ENCODE peak calls at places on chromosome 6, in six cellular contexts. C is ovary, R is heart left ventricle, F is adrenal gland, X is A549, T is GM12878. Y is an unnamed sample.
A peak's percentile ranks its signal among the peaks of the same experiment; 100 is the strongest.

GRCh38 chr6:27514906-27515495 is 42.1 kb upstream of the ZNF184 start:
- DNase-seq in F (no peak), C (no peak), T (no peak), R (no peak), X (no peak), Y (no peak)

GRCh38 chr6:43628392-43629103 is 516 bp downstream of the GTPBP2 start:
- DNase-seq in X (peak; percentile 36), F (peak; percentile 53), R (peak; percentile 63), C (peak; percentile 49), T (no peak), Y (peak; percentile 51)

GRCh38 chr6:130431346-130431745 is 65.5 kb downstream of the TMEM200A start:
- DNase-seq in X (no peak), T (no peak), R (no peak), C (no peak), F (no peak), Y (no peak)

GRCh38 chr6:77561768-77562314 is 91.0 kb upstream of the MEI4 start:
- DNase-seq in F (no peak), X (no peak), T (no peak), C (no peak), R (no peak), Y (no peak)

GRCh38 chr6:155352812-155353211 is 38.5 kb upstream of the TFB1M start:
- DNase-seq in X (no peak), C (no peak), R (no peak), F (no peak), T (no peak), Y (no peak)

GRCh38 chr6:43120938-43121913 is 45.1 kb downstream of the PTK7 start:
- DNase-seq in F (peak; percentile 92), C (peak; percentile 85), T (no peak), X (peak; percentile 39), R (peak; percentile 75), Y (peak; percentile 23)

GRCh38 chr6:153104220-153104619 is 26.9 kb downstream of the RGS17 start:
- DNase-seq in F (no peak), R (no peak), C (no peak), T (no peak), X (no peak), Y (no peak)

GRCh38 chr6:75932067-75932466 is 140.4 kb downstream of the IMPG1 start:
- DNase-seq in T (no peak), X (peak; percentile 11), C (no peak), R (no peak), F (no peak), Y (no peak)

GRCh38 chr6:82436740-82437139 is 73.1 kb downstream of the TPBG start:
- DNase-seq in R (no peak), T (no peak), C (no peak), X (no peak), F (no peak), Y (no peak)

GRCh38 chr6:110529355-110529754 is 52.9 kb upstream of the SLC22A16 start:
- DNase-seq in R (no peak), T (no peak), F (no peak), C (no peak), X (no peak), Y (no peak)

GRCh38 chr6:3797231-3798200 is 46.0 kb upstream of the PXDC1 start:
- DNase-seq in F (no peak), R (no peak), T (no peak), X (peak; percentile 55), C (no peak), Y (no peak)

GRCh38 chr6:139308936-139309603 is 17.3 kb upstream of the TXLNB start:
- DNase-seq in C (no peak), X (no peak), F (peak; percentile 44), R (peak; percentile 53), T (no peak), Y (no peak)

GRCh38 chr6:123402052-123402451 is 234.7 kb downstream of the TRDN start:
- DNase-seq in X (no peak), R (no peak), F (no peak), T (no peak), C (no peak), Y (no peak)

DNA sequence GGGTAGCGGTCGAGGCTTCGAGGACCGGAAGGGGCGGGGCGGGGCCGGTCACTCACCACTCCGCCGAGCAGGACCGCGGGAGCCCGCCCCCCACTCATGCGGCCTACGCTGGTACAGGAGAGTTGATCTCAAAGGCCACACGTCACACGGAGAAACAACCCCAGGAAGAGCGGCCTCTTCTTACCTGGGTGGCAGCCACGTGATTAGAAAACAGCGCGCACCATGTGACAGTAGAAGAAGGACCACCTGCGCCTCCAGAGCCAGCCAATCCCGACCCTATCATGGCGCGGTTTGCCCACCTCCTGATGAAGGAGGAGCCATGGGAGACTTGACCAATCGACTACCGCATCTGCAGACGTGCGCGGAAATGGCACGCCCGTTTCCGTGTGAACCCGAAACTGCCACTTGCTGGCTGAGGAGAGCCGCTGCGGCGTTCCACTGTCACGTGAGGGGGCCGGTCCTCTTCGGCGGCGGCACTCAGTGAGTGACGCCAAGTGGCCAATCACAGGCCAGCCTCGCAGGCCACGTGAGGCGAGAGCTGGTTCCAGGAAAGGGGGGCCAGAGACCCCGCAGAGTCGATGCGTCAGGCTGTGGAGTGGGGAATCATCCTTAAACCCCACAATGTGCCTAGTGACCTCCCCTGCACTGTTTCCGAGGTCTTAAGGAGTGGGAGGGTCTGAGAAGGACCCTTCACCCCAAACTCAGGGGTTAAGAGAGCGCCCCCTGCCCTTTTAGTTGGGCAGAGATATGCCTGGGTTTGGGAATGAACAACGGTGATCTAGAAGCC is at the start of gene CUTA:
- DNase-seq in R (peak; percentile 100), T (peak; percentile 99), X (peak; percentile 99), F (peak; percentile 100), C (peak; percentile 99), Y (peak; percentile 100)
- TF ChIP-seq POLR2A in R (peak; percentile 63), T (peak; percentile 86), X (peak; percentile 51), F (peak; percentile 83), C (peak; percentile 97), Y (peak; percentile 59)

GRCh38 chr6:121951077-121951476 is 448.4 kb upstream of the HSF2 start:
- DNase-seq in X (no peak), F (no peak), C (no peak), R (no peak), T (no peak), Y (no peak)

GRCh38 chr6:121956782-121957181 is 442.7 kb upstream of the HSF2 start:
- DNase-seq in R (no peak), T (no peak), F (no peak), X (no peak), C (no peak), Y (no peak)

DNA sequence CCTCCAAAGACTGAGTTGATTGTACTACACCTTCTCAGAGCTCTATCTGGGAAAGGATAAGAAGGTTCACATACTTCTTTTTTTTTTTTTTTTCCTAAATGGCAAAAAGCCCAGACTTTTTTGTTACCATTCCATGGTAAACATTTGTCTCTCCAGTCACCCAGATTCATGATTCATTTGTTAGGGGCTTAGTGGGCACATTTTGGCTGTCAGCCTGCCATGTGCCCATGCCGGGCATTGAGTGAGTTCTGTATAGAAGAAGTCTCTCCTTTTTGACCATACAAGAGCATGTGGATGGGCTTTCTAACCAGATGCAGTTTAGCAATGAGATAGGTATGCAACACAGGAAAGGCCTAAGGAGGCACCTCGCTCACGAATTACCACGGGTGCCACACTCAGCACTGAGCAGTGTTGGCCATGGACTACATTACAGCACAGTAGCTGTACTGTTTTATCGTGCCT is 447.5 kb upstream of the HSF2 start:
- DNase-seq in R (no peak), T (no peak), C (no peak), X (no peak), F (no peak), Y (no peak)
- H3K27ac ChIP-seq in R (no peak overlapping the region), T (no peak overlapping the region), C (no peak overlapping the region), X (no peak overlapping the region), F (no peak overlapping the region), Y (no peak overlapping the region)

GRCh38 chr6:166382933-166383816 is at the start of gene MPC1:
- DNase-seq in C (peak; percentile 93), T (peak; percentile 81), X (peak; percentile 93), F (peak; percentile 97), R (peak; percentile 97), Y (peak; percentile 96)
- TF ChIP-seq POLR2A in C (peak; percentile 39), T (peak; percentile 88), X (peak; percentile 53), F (peak; percentile 22), R (peak; percentile 91), Y (peak; percentile 94)

DNA sequence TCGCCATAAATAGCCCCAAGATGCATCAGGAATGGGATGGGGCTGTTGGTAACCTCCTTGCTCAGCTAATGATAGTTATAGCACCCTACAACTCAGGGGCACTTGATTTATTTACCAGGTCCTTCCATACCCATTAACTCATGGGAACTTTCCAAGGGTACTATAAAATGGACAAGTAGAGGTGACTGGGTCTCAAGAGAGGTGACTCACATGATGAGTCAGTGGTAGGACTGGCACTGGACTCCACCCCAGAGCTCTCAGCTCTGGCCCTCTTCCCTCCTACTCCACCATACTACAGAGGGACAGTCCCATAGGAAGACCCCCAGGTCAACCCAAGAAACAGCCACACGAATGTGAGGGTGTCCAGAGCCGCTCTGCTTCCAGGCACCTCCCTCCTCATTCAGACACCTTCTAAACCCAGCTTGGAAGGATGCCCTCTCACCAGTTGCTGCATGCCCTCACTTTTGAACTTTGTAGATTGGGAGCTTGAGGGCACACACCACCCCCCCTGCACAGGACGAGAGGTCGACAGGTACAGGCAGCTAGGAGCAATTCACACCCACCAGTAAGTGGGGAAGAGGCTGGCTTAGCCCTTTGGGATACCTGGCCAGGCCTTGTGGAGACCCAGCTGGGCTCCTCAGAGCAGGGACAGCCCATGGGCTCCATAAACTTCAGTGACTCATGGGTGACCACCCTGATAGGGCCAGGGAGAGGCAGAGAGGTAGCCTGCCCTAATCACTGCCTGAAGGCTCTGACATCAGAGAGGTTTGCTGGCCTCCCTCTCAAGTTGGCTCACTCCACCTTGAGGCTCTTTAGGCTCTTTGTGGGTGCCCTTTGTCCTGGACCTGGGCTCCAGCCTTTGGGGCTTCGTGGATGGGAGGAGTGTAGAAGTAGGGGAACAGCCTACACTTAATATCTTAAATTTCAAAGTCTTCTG is 81.6 kb upstream of the MLN start:
- DNase-seq in F (peak; percentile 29), C (no peak), X (peak; percentile 16), T (no peak), R (no peak), Y (no peak)
- H3K27ac ChIP-seq in F (no peak overlapping the region), C (no peak overlapping the region), X (no peak overlapping the region), T (no peak overlapping the region), R (no peak overlapping the region), Y (no peak overlapping the region)

GRCh38 chr6:710601-711571 is 17.9 kb upstream of the EXOC2 start:
- DNase-seq in F (peak; percentile 63), R (peak; percentile 66), T (peak; percentile 66), C (peak; percentile 42), X (peak; percentile 18), Y (no peak)
- TF ChIP-seq POLR2A in F (no peak), R (peak; percentile 34), T (peak; percentile 77), C (peak; percentile 31), X (peak; percentile 14), Y (no peak)

GRCh38 chr6:150543178-150543577 is 56.5 kb upstream of the PLEKHG1 start:
- DNase-seq in X (no peak), R (no peak), T (no peak), F (no peak), C (no peak), Y (no peak)
- H3K27ac ChIP-seq in X (no peak overlapping the region), R (no peak overlapping the region), T (no peak overlapping the region), F (no peak overlapping the region), C (no peak overlapping the region), Y (no peak overlapping the region)

GRCh38 chr6:54877713-54878317 is 31.2 kb downstream of the FAM83B start:
- DNase-seq in R (no peak), T (peak; percentile 13), X (no peak), C (no peak), F (no peak), Y (no peak)
- TF ChIP-seq POLR2A in R (no peak), T (no peak), X (no peak), C (no peak), F (no peak), Y (no peak)